ENCODE peak calls at places on chromosome 19, in eight cellular contexts. A, H, U, V, M, G, B and R are unnamed samples. For H3K4me1, the result is how much of the 10 kb centered on the place peaks cover.

GRCh38 chr19:55697698-55698097 is 22.7 kb downstream of the EPN1 start:
- DNase-seq in A (no peak), H (no peak), U (no peak), V (no peak), M (no peak), G (no peak), B (no peak), R (no peak)

GRCh38 chr19:3073159-3073563 is 10.9 kb upstream of the TLE5 start:
- DNase-seq in A (no peak), H (no peak), U (no peak), V (no peak), M (no peak), G (no peak), B (no peak), R (no peak)

GRCh38 chr19:4972509-4973230 is 3.8 kb downstream of the KDM4B start:
- DNase-seq in A (no peak), H (no peak), U (no peak), V (no peak), M (no peak), G (no peak), B (no peak), R (no peak)

GRCh38 chr19:50551713-50552187 is 16.5 kb downstream of the LRRC4B start:
- DNase-seq in A (no peak), H (no peak), U (no peak), V (no peak), M (no peak), G (no peak), B (no peak), R (no peak)

GRCh38 chr19:6551607-6552450 is 21.0 kb downstream of the TNFSF9 start:
- DNase-seq in A (peak), H (peak), U (no peak), V (no peak), M (peak), G (no peak), B (no peak), R (peak)

GRCh38 chr19:40596608-40597328 is 4.4 kb upstream of the LTBP4 start:
- DNase-seq in A (peak), H (no peak), U (peak), V (peak), M (peak), G (no peak), B (no peak), R (no peak)

GRCh38 chr19:32238076-32238475 is 107.3 kb upstream of the ZNF507 start:
- DNase-seq in A (no peak), H (no peak), U (no peak), V (no peak), M (no peak), G (no peak), B (no peak), R (no peak)

GRCh38 chr19:32652893-32653625 is 21.9 kb downstream of the ANKRD27 start:
- DNase-seq in A (peak), H (no peak), U (peak), V (peak), M (peak), G (peak), B (no peak), R (no peak)

GRCh38 chr19:31674503-31675186 is 325.4 kb upstream of the TSHZ3 start:
- DNase-seq in A (no peak), H (no peak), U (no peak), V (no peak), M (no peak), G (peak), B (no peak), R (no peak)

GRCh38 chr19:29936409-29936808 is 5.6 kb upstream of the URI1 start:
- DNase-seq in A (no peak), H (no peak), U (no peak), V (no peak), M (no peak), G (no peak), B (no peak), R (no peak)

GRCh38 chr19:51480590-51480989 is 2.3 kb downstream of the CEACAM18 start:
- DNase-seq in A (no peak), H (no peak), U (no peak), V (no peak), M (peak), G (no peak), B (no peak), R (no peak)

GRCh38 chr19:7251502-7251901 is 42.7 kb downstream of the INSR start:
- DNase-seq in A (no peak), H (no peak), U (no peak), V (no peak), M (no peak), G (no peak), B (no peak), R (no peak)

GRCh38 chr19:4606921-4607678 is 32.2 kb upstream of the TNFAIP8L1 start:
- DNase-seq in A (peak), H (no peak), U (no peak), V (peak), M (peak), G (no peak), B (no peak), R (no peak)

GRCh38 chr19:4552546-4552819 is 7.0 kb downstream of the SEMA6B start:
- DNase-seq in A (no peak), H (no peak), U (no peak), V (no peak), M (no peak), G (no peak), B (no peak), R (no peak)

GRCh38 chr19:16590876-16591802 is 18.9 kb upstream of the SLC35E1 start:
- DNase-seq in A (no peak), H (no peak), U (no peak), V (no peak), M (no peak), G (no peak), B (no peak), R (no peak)

GRCh38 chr19:41039806-41040205 is 48.4 kb upstream of the CYP2A13 start:
- DNase-seq in A (no peak), H (no peak), U (no peak), V (no peak), M (no peak), G (no peak), B (no peak), R (no peak)

GRCh38 chr19:24054044-24054935 is 32.7 kb upstream of the ZNF254 start:
- DNase-seq in A (no peak), H (no peak), U (no peak), V (no peak), M (no peak), G (no peak), B (peak), R (no peak)

GRCh38 chr19:48772503-48772953 is 17.2 kb downstream of the FGF21 start:
- DNase-seq in A (no peak), H (no peak), U (peak), V (peak), M (no peak), G (peak), B (peak), R (no peak)

GRCh38 chr19:18388328-18389094 is 2.6 kb downstream of the GDF15 start:
- DNase-seq in A (peak), H (peak), U (peak), V (peak), M (peak), G (peak), B (peak), R (peak)

GRCh38 chr19:35644987-35645679 is 3.0 kb upstream of the COX6B1 start:
- DNase-seq in A (peak), H (peak), U (peak), V (peak), M (peak), G (peak), B (peak), R (peak)

DNA sequence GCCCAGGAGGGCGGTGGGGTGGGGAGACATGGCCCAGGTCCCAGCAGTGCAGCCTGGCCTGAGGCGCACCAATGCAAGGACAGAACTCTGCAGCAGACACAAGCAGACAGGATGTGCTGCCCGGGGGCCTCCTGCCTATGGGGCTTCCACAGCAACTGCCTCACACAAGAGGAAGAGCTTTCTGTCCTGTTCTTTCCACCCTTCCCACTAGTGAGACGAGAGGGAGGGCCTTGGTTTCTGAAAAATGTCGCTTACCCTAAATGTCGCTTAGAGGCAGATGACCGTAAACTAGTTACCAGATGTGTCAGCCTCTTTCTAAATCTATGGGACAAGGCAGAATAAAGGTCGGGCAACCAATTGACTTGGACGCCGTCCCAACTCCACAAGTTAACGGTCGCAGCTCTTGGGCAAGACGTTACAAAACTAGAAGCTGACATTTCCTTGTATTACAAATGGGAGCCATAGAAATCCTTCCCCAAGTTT is at the start of gene LAIR1:
- DNase-seq in A (peak), H (peak), U (peak), V (peak), M (no peak), G (no peak), B (no peak), R (no peak)
- H3K4me3 ChIP-seq in A (no peak), H (peak), U (peak), V (peak), M (no peak), G (no peak), B (peak), R (peak)

GRCh38 chr19:33868076-33868735 is 71.5 kb downstream of the KCTD15 start:
- DNase-seq in A (no peak), H (no peak), U (no peak), V (no peak), M (no peak), G (no peak), B (no peak), R (no peak)
- H3K27ac ChIP-seq in A (no peak), H (no peak), U (peak), V (no peak), M (peak), G (peak), B (peak), R (no peak)

GRCh38 chr19:58568731-58569130 is 4.4 kb downstream of the MZF1 start:
- DNase-seq in A (peak), H (no peak), U (peak), V (peak), M (no peak), G (no peak), B (peak), R (no peak)

GRCh38 chr19:58570770-58571574 is 2.2 kb downstream of the MZF1 start:
- DNase-seq in A (peak), H (no peak), U (no peak), V (peak), M (no peak), G (no peak), B (peak), R (no peak)

GRCh38 chr19:58571575-58571947 is 1.6 kb downstream of the MZF1 start:
- DNase-seq in A (peak), H (no peak), U (no peak), V (peak), M (no peak), G (no peak), B (peak), R (no peak)

GRCh38 chr19:58569191-58569942 is 3.8 kb downstream of the MZF1 start:
- DNase-seq in A (peak), H (no peak), U (peak), V (peak), M (no peak), G (no peak), B (peak), R (no peak)

DNA sequence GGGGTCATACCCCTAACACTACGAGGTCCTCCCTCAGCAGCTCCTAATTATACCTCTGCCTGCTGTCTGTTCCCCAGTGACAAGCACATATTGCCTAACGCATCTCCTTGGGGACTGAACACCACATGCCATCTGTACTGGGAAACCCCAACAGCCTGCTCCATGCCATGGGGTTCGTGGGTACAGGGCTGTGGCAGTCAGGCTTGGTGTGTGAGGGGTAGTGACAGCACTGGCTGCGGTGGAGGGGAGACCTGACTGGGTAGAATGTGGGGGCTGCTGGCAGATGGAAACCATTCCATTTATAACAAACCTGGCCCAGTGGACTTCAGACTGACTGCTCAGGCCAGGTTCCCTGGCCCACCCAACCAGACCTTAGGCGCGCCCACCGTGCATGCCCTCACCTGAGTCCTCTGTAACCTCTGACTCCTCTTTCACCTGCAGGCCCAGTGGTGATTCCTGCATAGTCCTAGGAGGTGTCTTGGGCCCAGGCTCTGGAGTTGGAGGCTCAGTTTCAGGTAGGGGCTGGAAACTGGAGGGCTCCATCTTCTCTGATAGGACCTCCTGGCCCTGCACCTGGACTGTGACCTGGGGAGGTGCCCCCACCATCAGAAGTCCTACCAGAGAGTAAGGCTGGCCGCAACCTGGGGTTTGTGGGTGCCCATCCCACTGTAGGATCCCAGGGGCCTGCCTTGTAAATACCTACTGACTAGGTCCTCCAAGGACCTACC is 3.0 kb downstream of the MZF1 start:
- DNase-seq in A (peak), H (no peak), U (no peak), V (peak), M (no peak), G (no peak), B (peak), R (no peak)
- H3K4me1 ChIP-seq in A (under half), H (under half), U (under half), V (under half), M (under half), G (under half), B (under half), R (under half)

GRCh38 chr19:42480335-42481095 is 37.8 kb upstream of the CXCL17 start:
- DNase-seq in A (no peak), H (no peak), U (no peak), V (no peak), M (no peak), G (no peak), B (no peak), R (peak)
- H3K4me3 ChIP-seq in A (no peak), H (no peak), U (no peak), V (no peak), M (no peak), G (no peak), B (no peak), R (no peak)

GRCh38 chr19:38812841-38813320 is at the start of gene LGALS4:
- DNase-seq in A (no peak), H (no peak), U (no peak), V (no peak), M (no peak), G (no peak), B (no peak), R (no peak)
- H3K27ac ChIP-seq in A (no peak), H (no peak), U (no peak), V (no peak), M (no peak), G (no peak), B (no peak), R (no peak)

GRCh38 chr19:19428746-19429145 is 23.3 kb downstream of the GATAD2A start:
- DNase-seq in A (no peak), H (no peak), U (no peak), V (no peak), M (no peak), G (no peak), B (no peak), R (no peak)

GRCh38 chr19:19427302-19427701 is 21.8 kb downstream of the GATAD2A start:
- DNase-seq in A (no peak), H (no peak), U (no peak), V (no peak), M (no peak), G (no peak), B (no peak), R (no peak)

GRCh38 chr19:19426799-19427198 is 21.3 kb downstream of the GATAD2A start:
- DNase-seq in A (no peak), H (no peak), U (no peak), V (no peak), M (no peak), G (no peak), B (no peak), R (no peak)

GRCh38 chr19:19427935-19428334 is 22.5 kb downstream of the GATAD2A start:
- DNase-seq in A (no peak), H (no peak), U (no peak), V (no peak), M (no peak), G (no peak), B (no peak), R (no peak)

GRCh38 chr19:19429361-19429760 is 23.9 kb downstream of the GATAD2A start:
- DNase-seq in A (no peak), H (no peak), U (no peak), V (no peak), M (no peak), G (no peak), B (no peak), R (no peak)
- H3K4me1 ChIP-seq in A (under half), H (half or more), U (under half), V (under half), M (under half), G (under half), B (half or more), R (half or more)

GRCh38 chr19:13835791-13836723 is 40.8 kb downstream of the ZSWIM4 start:
- DNase-seq in A (peak), H (no peak), U (peak), V (peak), M (no peak), G (no peak), B (peak), R (no peak)

GRCh38 chr19:13832096-13832495 is 36.9 kb downstream of the ZSWIM4 start:
- DNase-seq in A (no peak), H (no peak), U (no peak), V (no peak), M (no peak), G (no peak), B (no peak), R (no peak)

GRCh38 chr19:13833330-13834265 is 38.4 kb downstream of the ZSWIM4 start:
- DNase-seq in A (peak), H (peak), U (peak), V (peak), M (peak), G (peak), B (peak), R (peak)

GRCh38 chr19:13831560-13832056 is 36.4 kb downstream of the ZSWIM4 start:
- DNase-seq in A (no peak), H (no peak), U (no peak), V (no peak), M (no peak), G (no peak), B (peak), R (no peak)

DNA sequence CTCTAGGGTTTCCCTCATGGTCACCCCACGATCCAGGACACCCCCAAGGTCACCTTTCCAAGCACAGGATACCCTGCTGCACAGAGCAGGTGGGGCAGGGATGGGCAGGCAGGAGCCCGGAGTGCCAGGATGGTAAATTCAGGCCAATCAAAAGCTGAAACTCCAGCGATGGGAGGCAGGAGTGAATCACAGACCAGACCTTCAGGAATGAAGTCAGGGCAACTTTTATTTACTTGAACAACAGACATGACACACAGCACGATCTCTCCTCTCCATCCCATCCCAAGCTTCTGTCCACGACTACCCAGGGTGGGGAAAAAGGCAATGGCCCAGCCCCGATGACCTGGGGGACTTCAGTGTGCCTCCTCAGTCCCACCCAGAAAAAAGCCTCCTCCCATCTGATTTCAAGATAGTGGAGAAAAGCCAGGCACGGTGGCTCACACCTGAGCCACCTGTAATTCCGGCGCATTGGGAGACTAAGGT is 39.1 kb downstream of the ZSWIM4 start:
- DNase-seq in A (no peak), H (no peak), U (no peak), V (no peak), M (no peak), G (no peak), B (no peak), R (no peak)
- H3K4me3 ChIP-seq in A (no peak), H (peak), U (no peak), V (peak), M (no peak), G (no peak), B (peak), R (no peak)

GRCh38 chr19:1089126-1089771 is 5.9 kb downstream of the POLR2E start:
- DNase-seq in A (no peak), H (peak), U (no peak), V (no peak), M (no peak), G (no peak), B (no peak), R (no peak)
- H3K27ac ChIP-seq in A (no peak), H (no peak), U (no peak), V (no peak), M (no peak), G (no peak), B (peak), R (peak)